ENCODE peak calls at places on chromosomes 16 and 17, in five cellular contexts. One of them, this sample, is unnamed.

GRCh38 chr16:51982715-51983680 is 563.9 kb downstream of the TOX3 start:
- DNase-seq in MCF 10A: peak; percentile 76
- DNase-seq in tibial nerve: no peak
- DNase-seq in HL-60: peak; percentile 8
- DNase-seq in lower leg skin: no peak
- DNase-seq in this sample: no peak

GRCh38 chr17:19579192-19579668 is 45.6 kb downstream of the SLC47A1 start:
- DNase-seq in MCF 10A: no peak
- DNase-seq in tibial nerve: no peak
- DNase-seq in HL-60: no peak
- DNase-seq in lower leg skin: no peak
- DNase-seq in this sample: no peak

GRCh38 chr17:58352843-58353719 is 1.1 kb upstream of the SUPT4H1 start:
- DNase-seq in MCF 10A: no peak
- DNase-seq in tibial nerve: no peak
- DNase-seq in HL-60: no peak
- DNase-seq in lower leg skin: no peak
- DNase-seq in this sample: no peak

GRCh38 chr17:81685108-81685507 is 1.3 kb downstream of the HGS start:
- DNase-seq in MCF 10A: peak; percentile 65
- DNase-seq in tibial nerve: no peak
- DNase-seq in HL-60: no peak
- DNase-seq in lower leg skin: no peak
- DNase-seq in this sample: no peak

GRCh38 chr17:58315281-58315711 is 13.3 kb downstream of the TSPOAP1 start:
- DNase-seq in MCF 10A: no peak
- DNase-seq in tibial nerve: no peak
- DNase-seq in HL-60: no peak
- DNase-seq in lower leg skin: no peak
- DNase-seq in this sample: no peak

GRCh38 chr16:10156111-10156510 is 26.1 kb downstream of the GRIN2A start:
- DNase-seq in MCF 10A: no peak
- DNase-seq in tibial nerve: no peak
- DNase-seq in HL-60: no peak
- DNase-seq in lower leg skin: no peak
- DNase-seq in this sample: no peak

GRCh38 chr17:13465678-13466077 is 136.1 kb downstream of the HS3ST3A1 start:
- DNase-seq in MCF 10A: no peak
- DNase-seq in tibial nerve: no peak
- DNase-seq in HL-60: no peak
- DNase-seq in lower leg skin: no peak
- DNase-seq in this sample: no peak

GRCh38 chr16:56610609-56611111 is 2.3 kb downstream of the MT2A start:
- DNase-seq in MCF 10A: no peak
- DNase-seq in tibial nerve: no peak
- DNase-seq in HL-60: no peak
- DNase-seq in lower leg skin: no peak
- DNase-seq in this sample: no peak

GRCh38 chr17:4583796-4584124 is 569 bp upstream of the SMTNL2 start:
- DNase-seq in MCF 10A: no peak
- DNase-seq in tibial nerve: no peak
- DNase-seq in HL-60: no peak
- DNase-seq in lower leg skin: no peak
- DNase-seq in this sample: no peak

GRCh38 chr17:7081341-7082062 is 1.5 kb upstream of the CLEC10A start:
- DNase-seq in MCF 10A: no peak
- DNase-seq in tibial nerve: no peak
- DNase-seq in HL-60: no peak
- DNase-seq in lower leg skin: no peak
- DNase-seq in this sample: no peak

GRCh38 chr16:84284168-84284722 is 10.4 kb upstream of the WFDC1 start:
- DNase-seq in MCF 10A: peak; percentile 51
- DNase-seq in tibial nerve: peak; percentile 71
- DNase-seq in HL-60: no peak
- DNase-seq in lower leg skin: peak; percentile 56
- DNase-seq in this sample: no peak

GRCh38 chr16:23434380-23434779 is 18.6 kb downstream of the COG7 start:
- DNase-seq in MCF 10A: peak; percentile 91
- DNase-seq in tibial nerve: no peak
- DNase-seq in HL-60: peak; percentile 14
- DNase-seq in lower leg skin: no peak
- DNase-seq in this sample: no peak

GRCh38 chr17:27670791-27671590 is 40.0 kb downstream of the LGALS9 start:
- DNase-seq in MCF 10A: no peak
- DNase-seq in tibial nerve: no peak
- DNase-seq in HL-60: no peak
- DNase-seq in lower leg skin: no peak
- DNase-seq in this sample: no peak

GRCh38 chr16:48117217-48118105 is 38.3 kb downstream of the ABCC12 start:
- DNase-seq in MCF 10A: peak; percentile 52
- DNase-seq in tibial nerve: no peak
- DNase-seq in HL-60: peak; percentile 25
- DNase-seq in lower leg skin: no peak
- DNase-seq in this sample: peak; percentile 81

GRCh38 chr17:68061512-68062313 is 26.2 kb downstream of the KPNA2 start:
- DNase-seq in MCF 10A: peak; percentile 29
- DNase-seq in tibial nerve: no peak
- DNase-seq in HL-60: no peak
- DNase-seq in lower leg skin: no peak
- DNase-seq in this sample: no peak

GRCh38 chr17:45170976-45171337 is 9.3 kb downstream of the HEXIM2 start:
- DNase-seq in MCF 10A: peak; percentile 98
- DNase-seq in tibial nerve: peak; percentile 62
- DNase-seq in HL-60: no peak
- DNase-seq in lower leg skin: peak; percentile 81
- DNase-seq in this sample: no peak

GRCh38 chr17:1759529-1759928 is 2.3 kb upstream of the SERPINF1 start:
- DNase-seq in MCF 10A: peak; percentile 57
- DNase-seq in tibial nerve: no peak
- DNase-seq in HL-60: no peak
- DNase-seq in lower leg skin: no peak
- DNase-seq in this sample: no peak

GRCh38 chr16:75506107-75506506 is 10.9 kb upstream of the CHST6 start:
- DNase-seq in MCF 10A: no peak
- DNase-seq in tibial nerve: no peak
- DNase-seq in HL-60: no peak
- DNase-seq in lower leg skin: no peak
- DNase-seq in this sample: no peak

GRCh38 chr16:68636818-68637217 is 8.3 kb upstream of the CDH3 start:
- DNase-seq in MCF 10A: no peak
- DNase-seq in tibial nerve: no peak
- DNase-seq in HL-60: no peak
- DNase-seq in lower leg skin: no peak
- DNase-seq in this sample: no peak

GRCh38 chr17:28338056-28338768 is 2.7 kb downstream of the TNFAIP1 start:
- DNase-seq in MCF 10A: peak; percentile 65
- DNase-seq in tibial nerve: no peak
- DNase-seq in HL-60: no peak
- DNase-seq in lower leg skin: no peak
- DNase-seq in this sample: no peak

GRCh38 chr16:68658258-68658973 is 13.3 kb downstream of the CDH3 start:
- DNase-seq in MCF 10A: peak; percentile 98
- DNase-seq in tibial nerve: no peak
- DNase-seq in HL-60: no peak
- DNase-seq in lower leg skin: peak; percentile 39
- DNase-seq in this sample: peak; percentile 48

GRCh38 chr17:72301887-72302286 is 181.1 kb downstream of the SOX9 start:
- DNase-seq in MCF 10A: no peak
- DNase-seq in tibial nerve: no peak
- DNase-seq in HL-60: no peak
- DNase-seq in lower leg skin: no peak
- DNase-seq in this sample: no peak

GRCh38 chr17:12081720-12082119 is 61.0 kb downstream of the MAP2K4 start:
- DNase-seq in MCF 10A: no peak
- DNase-seq in tibial nerve: no peak
- DNase-seq in HL-60: no peak
- DNase-seq in lower leg skin: no peak
- DNase-seq in this sample: no peak

GRCh38 chr17:19897901-19898300 is 30.2 kb upstream of the ULK2 start:
- DNase-seq in MCF 10A: peak; percentile 61
- DNase-seq in tibial nerve: no peak
- DNase-seq in HL-60: no peak
- DNase-seq in lower leg skin: no peak
- DNase-seq in this sample: no peak

GRCh38 chr17:58032691-58033415 is 25.8 kb upstream of the SRSF1 start:
- DNase-seq in MCF 10A: no peak
- DNase-seq in tibial nerve: no peak
- DNase-seq in HL-60: no peak
- DNase-seq in lower leg skin: no peak
- DNase-seq in this sample: no peak

DNA sequence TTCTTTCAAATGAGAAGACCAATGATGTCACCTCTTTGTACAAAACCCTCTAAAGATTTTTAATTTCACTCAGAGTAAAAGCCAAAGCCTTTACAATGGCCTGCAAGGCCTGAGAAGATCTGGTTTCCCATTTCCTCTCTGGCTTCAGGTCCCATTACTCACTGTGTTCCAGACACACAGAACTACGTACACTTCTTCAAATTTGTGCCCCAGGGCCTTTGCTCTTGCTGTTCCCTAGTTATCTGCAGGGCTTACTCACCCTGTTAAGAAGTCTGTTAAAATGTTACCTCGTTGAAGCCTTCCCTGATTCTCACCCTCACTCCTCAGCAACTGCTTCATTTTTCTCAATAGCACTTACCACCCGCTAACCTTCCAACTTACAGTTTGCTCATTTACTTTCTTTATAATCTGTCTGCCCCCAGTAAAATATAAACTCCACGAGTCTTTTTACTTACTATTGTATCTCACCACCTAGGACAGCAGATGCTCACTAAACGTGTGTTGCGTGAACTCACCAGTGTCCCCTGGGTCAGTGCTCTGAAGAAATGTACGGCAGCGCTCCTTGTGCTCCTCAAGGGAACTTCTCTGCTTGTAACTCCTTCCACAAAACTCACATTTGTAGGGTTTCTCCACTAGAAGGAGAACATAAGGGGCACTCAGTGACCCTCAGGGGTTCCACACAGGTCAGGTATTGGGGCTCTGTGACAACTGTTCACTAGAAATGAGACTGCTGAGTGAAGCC is 50.2 kb downstream of the GRB7 start:
- DNase-seq in MCF 10A: no peak
- DNase-seq in tibial nerve: no peak
- DNase-seq in HL-60: no peak
- DNase-seq in lower leg skin: no peak
- DNase-seq in this sample: no peak
- TF ChIP-seq CTCF in MCF 10A: no peak
- TF ChIP-seq CTCF in tibial nerve: no peak
- TF ChIP-seq CTCF in HL-60: no peak
- TF ChIP-seq CTCF in lower leg skin: no peak
- TF ChIP-seq CTCF in this sample: no peak

GRCh38 chr16:78227855-78228254 is 128.4 kb downstream of the WWOX start:
- DNase-seq in MCF 10A: no peak
- DNase-seq in tibial nerve: no peak
- DNase-seq in HL-60: no peak
- DNase-seq in lower leg skin: no peak
- DNase-seq in this sample: no peak
- TF ChIP-seq CTCF in MCF 10A: peak; percentile 11
- TF ChIP-seq CTCF in tibial nerve: no peak
- TF ChIP-seq CTCF in HL-60: no peak
- TF ChIP-seq CTCF in lower leg skin: no peak
- TF ChIP-seq CTCF in this sample: no peak

GRCh38 chr17:18184143-18185007 is 747 bp downstream of the ALKBH5 start:
- DNase-seq in MCF 10A: peak; percentile 33
- DNase-seq in tibial nerve: peak; percentile 19
- DNase-seq in HL-60: peak; percentile 27
- DNase-seq in lower leg skin: peak; percentile 41
- DNase-seq in this sample: peak; percentile 30
- TF ChIP-seq CTCF in MCF 10A: no peak
- TF ChIP-seq CTCF in tibial nerve: no peak
- TF ChIP-seq CTCF in HL-60: no peak
- TF ChIP-seq CTCF in lower leg skin: no peak
- TF ChIP-seq CTCF in this sample: no peak

GRCh38 chr17:75847595-75848522 is 3.7 kb upstream of the UNC13D start:
- DNase-seq in MCF 10A: no peak
- DNase-seq in tibial nerve: no peak
- DNase-seq in HL-60: no peak
- DNase-seq in lower leg skin: no peak
- DNase-seq in this sample: no peak

GRCh38 chr17:75844530-75845057 is 390 bp upstream of the UNC13D start:
- DNase-seq in MCF 10A: peak; percentile 38
- DNase-seq in tibial nerve: no peak
- DNase-seq in HL-60: no peak
- DNase-seq in lower leg skin: no peak
- DNase-seq in this sample: no peak

GRCh38 chr17:75846701-75847594 is 2.7 kb upstream of the UNC13D start:
- DNase-seq in MCF 10A: no peak
- DNase-seq in tibial nerve: no peak
- DNase-seq in HL-60: no peak
- DNase-seq in lower leg skin: no peak
- DNase-seq in this sample: no peak

GRCh38 chr17:75845058-75845711 is 981 bp upstream of the UNC13D start:
- DNase-seq in MCF 10A: peak; percentile 77
- DNase-seq in tibial nerve: peak; percentile 59
- DNase-seq in HL-60: peak; percentile 96
- DNase-seq in lower leg skin: peak; percentile 83
- DNase-seq in this sample: no peak

DNA sequence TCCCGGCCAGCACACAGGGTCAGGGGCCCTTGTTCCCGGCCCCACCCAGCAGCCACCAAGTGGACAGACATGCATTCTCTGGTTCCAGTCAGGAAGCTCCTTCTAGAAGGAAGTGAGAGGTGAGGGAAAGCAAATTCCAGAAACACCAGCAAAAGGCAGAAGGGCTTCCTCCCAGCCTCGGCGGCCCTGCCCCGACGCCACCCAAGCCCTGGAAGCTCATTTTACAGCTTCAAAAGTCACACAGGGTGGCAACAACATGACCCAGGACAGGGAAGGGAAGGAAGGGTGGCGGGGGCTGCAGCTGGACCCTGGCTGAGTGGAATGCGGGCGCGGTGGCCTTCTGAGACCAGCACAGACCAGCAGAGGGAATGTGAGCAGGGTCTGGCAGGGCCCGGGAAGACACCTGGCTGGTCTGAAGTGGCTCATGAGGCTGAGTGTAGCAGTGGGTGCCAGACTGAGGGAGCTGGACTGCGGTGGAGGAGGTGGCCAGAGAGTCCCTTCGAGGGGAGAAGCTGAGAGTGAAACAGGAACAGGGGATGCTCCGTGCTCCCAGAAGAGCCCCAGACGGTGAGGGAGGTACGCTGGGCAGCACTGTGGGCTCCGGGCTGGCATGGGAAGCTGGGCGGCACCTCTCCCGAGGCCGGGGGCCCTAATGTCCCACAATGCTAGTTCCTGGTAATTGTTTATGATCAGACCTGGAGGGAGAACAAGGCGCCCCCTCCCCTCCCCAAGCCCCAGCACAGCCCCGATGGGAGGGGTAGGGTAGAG is 1.9 kb upstream of the UNC13D start:
- DNase-seq in MCF 10A: no peak
- DNase-seq in tibial nerve: no peak
- DNase-seq in HL-60: no peak
- DNase-seq in lower leg skin: no peak
- DNase-seq in this sample: no peak
- TF ChIP-seq CTCF in MCF 10A: no peak
- TF ChIP-seq CTCF in tibial nerve: no peak
- TF ChIP-seq CTCF in HL-60: no peak
- TF ChIP-seq CTCF in lower leg skin: no peak
- TF ChIP-seq CTCF in this sample: no peak

GRCh38 chr17:38967290-38967738 is at the start of gene FBXO47:
- DNase-seq in MCF 10A: peak; percentile 96
- DNase-seq in tibial nerve: peak; percentile 92
- DNase-seq in HL-60: no peak
- DNase-seq in lower leg skin: peak; percentile 91
- DNase-seq in this sample: peak; percentile 70
- TF ChIP-seq CTCF in MCF 10A: no peak
- TF ChIP-seq CTCF in tibial nerve: peak; percentile 12
- TF ChIP-seq CTCF in HL-60: no peak
- TF ChIP-seq CTCF in lower leg skin: no peak
- TF ChIP-seq CTCF in this sample: no peak

GRCh38 chr17:49498037-49498615 is 3.0 kb downstream of the NGFR start:
- DNase-seq in MCF 10A: no peak
- DNase-seq in tibial nerve: no peak
- DNase-seq in HL-60: no peak
- DNase-seq in lower leg skin: no peak
- DNase-seq in this sample: no peak
- TF ChIP-seq CTCF in MCF 10A: no peak
- TF ChIP-seq CTCF in tibial nerve: no peak
- TF ChIP-seq CTCF in HL-60: no peak
- TF ChIP-seq CTCF in lower leg skin: no peak
- TF ChIP-seq CTCF in this sample: no peak